ENCODE peak calls at places on chromosomes 12 and 14, in six cellular contexts. X is activated gamma-delta T cell treated with Interleukin-2 at 50 U/mL for 16 hours; K is progenitor cell of endocrine pancreas; G is endothelial cell; I is stimulated activated CD8-positive, alpha-beta memory T cell treated with anti-CD3 and anti-CD28 coated beads, Interleukin-7, amount 100 ng/mL, for 24 hours; F is naive thymus-derived CD4-positive, alpha-beta T cell. E is an unnamed sample.

GRCh38 chr12:19018302-19018980 is 111.1 kb upstream of the PLEKHA5 start:
- DNase-seq in F (no peak), I (no peak), G (no peak), X (no peak), K (no peak), E (peak)

GRCh38 chr14:30883508-30884294 is 9.3 kb downstream of the COCH start:
- DNase-seq in G (no peak), X (no peak), F (no peak), K (no peak), I (no peak), E (no peak)

GRCh38 chr14:74595006-74595735 is 16.9 kb downstream of the LTBP2 start:
- DNase-seq in X (no peak), G (no peak), I (no peak), K (no peak), F (no peak), E (peak)

GRCh38 chr12:113418213-113418879 is 3.8 kb upstream of the SDSL start:
- DNase-seq in I (no peak), K (no peak), G (no peak), F (no peak), X (no peak), E (no peak)

GRCh38 chr14:93046696-93047050 is 69.1 kb downstream of the ITPK1 start:
- DNase-seq in G (no peak), X (no peak), K (no peak), I (no peak), F (no peak), E (no peak)

GRCh38 chr14:25049127-25049558 is 804 bp downstream of the STXBP6 start:
- DNase-seq in K (no peak), F (no peak), G (no peak), I (no peak), X (no peak), E (no peak)

GRCh38 chr14:22987291-22987690 is 4.9 kb upstream of the AJUBA start:
- DNase-seq in X (no peak), F (no peak), G (no peak), K (no peak), I (no peak), E (no peak)

GRCh38 chr14:50270932-50271331 is 39.6 kb upstream of the SOS2 start:
- DNase-seq in I (no peak), K (no peak), X (no peak), F (no peak), G (no peak), E (no peak)

GRCh38 chr12:3218150-3218845 is 141.1 kb downstream of the TSPAN9 start:
- DNase-seq in X (no peak), G (no peak), F (no peak), K (no peak), I (no peak), E (peak)

GRCh38 chr14:43438056-43438455 is 1069.0 kb downstream of the FSCB start:
- DNase-seq in X (no peak), F (no peak), I (no peak), K (no peak), G (no peak), E (no peak)

GRCh38 chr12:89880695-89881350 is 172.2 kb upstream of the ATP2B1 start:
- DNase-seq in I (no peak), X (peak), G (no peak), F (peak), K (no peak), E (no peak)

GRCh38 chr12:82996168-82996812 is 309.6 kb downstream of the TMTC2 start:
- DNase-seq in G (no peak), F (no peak), I (no peak), X (no peak), K (no peak), E (no peak)

GRCh38 chr14:63685401-63685800 is 42.5 kb downstream of the SGPP1 start:
- DNase-seq in F (no peak), K (no peak), X (no peak), I (no peak), G (no peak), E (no peak)

GRCh38 chr14:83294941-83295340 is 1761.3 kb upstream of the SEL1L start:
- DNase-seq in K (no peak), X (no peak), I (no peak), F (no peak), G (no peak), E (no peak)

GRCh38 chr14:90489916-90490726 is 93.3 kb downstream of the CALM1 start:
- DNase-seq in X (no peak), G (no peak), K (no peak), F (no peak), I (no peak), E (no peak)

GRCh38 chr12:12534134-12534866 is 28.4 kb downstream of the DUSP16 start:
- DNase-seq in X (no peak), K (no peak), F (no peak), I (no peak), G (no peak), E (no peak)

GRCh38 chr12:95228617-95229016 is 11.0 kb downstream of the VEZT start:
- DNase-seq in K (no peak), X (no peak), I (no peak), G (no peak), F (no peak), E (no peak)

GRCh38 chr12:9032202-9032964 is 43.0 kb downstream of the KLRG1 start:
- DNase-seq in X (no peak), K (no peak), I (no peak), F (no peak), G (no peak), E (no peak)

GRCh38 chr12:69585189-69586062 is at the start of gene CCT2:
- DNase-seq in F (peak), G (peak), X (peak), I (peak), K (peak), E (peak)

GRCh38 chr12:6839482-6840201 is 1.1 kb upstream of the GNB3 start:
- DNase-seq in I (no peak), G (no peak), K (no peak), X (no peak), F (no peak), E (no peak)

GRCh38 chr14:100955201-100955600 is 51.7 kb upstream of the RTL1 start:
- DNase-seq in I (no peak), F (no peak), X (no peak), K (no peak), G (no peak), E (no peak)

GRCh38 chr12:26471560-26471959 is 276.2 kb downstream of the SSPN start:
- DNase-seq in K (no peak), I (no peak), G (no peak), F (no peak), X (no peak), E (peak)

GRCh38 chr14:103401223-103402214 is 16.3 kb downstream of the MARK3 start:
- DNase-seq in K (no peak), I (no peak), F (no peak), X (no peak), G (no peak), E (no peak)

GRCh38 chr14:32809255-32809654 is 129.4 kb upstream of the NPAS3 start:
- DNase-seq in I (no peak), X (no peak), F (no peak), K (no peak), G (no peak), E (no peak)

GRCh38 chr12:111045941-111046340 is 125.6 kb upstream of the MYL2 start:
- DNase-seq in F (no peak), K (no peak), G (no peak), I (no peak), X (no peak), E (no peak)

GRCh38 chr12:46891306-46891705 is 65.5 kb upstream of the SLC38A4 start:
- DNase-seq in K (no peak), G (no peak), F (no peak), X (no peak), I (no peak), E (no peak)

GRCh38 chr12:76444408-76444984 is 96.3 kb upstream of the BBS10 start:
- DNase-seq in I (no peak), F (no peak), G (no peak), X (no peak), K (no peak), E (no peak)

GRCh38 chr12:33994857-33995808 is 27.2 kb upstream of the ALG10 start:
- DNase-seq in G (no peak), I (no peak), F (no peak), K (no peak), X (no peak), E (no peak)

GRCh38 chr14:65237956-65238355 is 135.6 kb upstream of the MAX start:
- DNase-seq in F (no peak), K (no peak), X (no peak), G (no peak), I (no peak), E (no peak)

GRCh38 chr12:25337916-25338315 is 87.2 kb upstream of the KRAS start:
- DNase-seq in G (no peak), F (no peak), X (no peak), I (no peak), K (no peak), E (no peak)

GRCh38 chr12:92331383-92331782 is 185.7 kb upstream of the BTG1 start:
- DNase-seq in F (no peak), X (no peak), G (no peak), I (no peak), K (no peak), E (no peak)

GRCh38 chr12:102059343-102059742 is 2.4 kb downstream of the WASHC3 start:
- DNase-seq in K (no peak), I (no peak), G (no peak), F (no peak), X (no peak), E (no peak)

GRCh38 chr12:48973531-48973930 is 2.0 kb upstream of the WNT10B start:
- DNase-seq in G (no peak), I (no peak), F (no peak), X (no peak), K (no peak), E (no peak)

GRCh38 chr12:113359133-113359938 is 949 bp downstream of the PLBD2 start:
- DNase-seq in X (no peak), G (no peak), I (no peak), K (no peak), F (no peak), E (no peak)

GRCh38 chr12:67645571-67645970 is 3.0 kb upstream of the DYRK2 start:
- DNase-seq in X (no peak), F (no peak), K (no peak), G (no peak), I (no peak), E (peak)

GRCh38 chr12:113469224-113469652 is 2.4 kb downstream of the LHX5 start:
- DNase-seq in X (no peak), F (no peak), G (no peak), I (no peak), K (no peak), E (no peak)

GRCh38 chr14:85528882-85529585 is 910 bp upstream of the FLRT2 start:
- DNase-seq in I (no peak), X (no peak), G (no peak), F (no peak), K (no peak), E (no peak)